ENCODE peak calls at places on chromosomes 3 and 15, in nine cellular contexts. Z, L, P, Q, H, Y, S, F and X are unnamed samples.

GRCh38 chr15:45481151-45481550 is 41.4 kb downstream of the SLC30A4 start:
- DNase-seq in L (no peak), S (no peak), P (no peak), Y (no peak), H (no peak), Z (no peak), F (no peak), Q (no peak), X (no peak)

GRCh38 chr3:60755094-60755493 is 496.2 kb downstream of the FHIT start:
- DNase-seq in Z (no peak), H (peak; percentile 1), P (peak; percentile 1), F (no peak), Q (no peak), Y (no peak), S (no peak), L (no peak), X (no peak)

GRCh38 chr15:66894986-66895780 is 170.2 kb upstream of the SMAD3 start:
- DNase-seq in P (no peak), S (peak; percentile 12), L (no peak), H (no peak), Y (no peak), Q (no peak), F (peak; percentile 62), Z (no peak), X (no peak)

GRCh38 chr3:142976621-142977398 is 13.3 kb upstream of the PAQR9 start:
- DNase-seq in Z (peak; percentile 92), P (peak; percentile 20), S (peak; percentile 45), L (peak; percentile 93), Q (no peak), H (peak; percentile 66), F (no peak), Y (no peak), X (no peak)

GRCh38 chr15:74826372-74826819 is at the start of gene CPLX3:
- DNase-seq in Q (peak; percentile 17), Z (no peak), S (no peak), L (peak; percentile 13), H (no peak), P (peak; percentile 22), Y (no peak), F (no peak), X (peak; percentile 26)

GRCh38 chr3:15974647-15975046 is 176.9 kb upstream of the ANKRD28 start:
- DNase-seq in L (no peak), Q (no peak), Y (no peak), S (no peak), P (no peak), H (no peak), Z (no peak), F (no peak), X (no peak)

GRCh38 chr3:48856469-48856868 is 8.8 kb upstream of the PRKAR2A start:
- DNase-seq in P (peak; percentile 38), H (no peak), S (peak; percentile 54), Z (no peak), Y (no peak), F (no peak), L (no peak), Q (no peak), X (no peak)

GRCh38 chr3:1532935-1533606 is 440.2 kb downstream of the CNTN6 start:
- DNase-seq in S (no peak), Q (no peak), L (no peak), H (no peak), F (no peak), P (no peak), Y (no peak), Z (no peak), X (no peak)

GRCh38 chr3:151838574-151839312 is 24.8 kb downstream of the AADAC start:
- DNase-seq in Z (peak; percentile 71), Y (no peak), H (peak; percentile 96), S (peak; percentile 62), F (no peak), P (peak; percentile 53), Q (no peak), L (peak; percentile 94), X (no peak)

GRCh38 chr3:31092748-31093607 is 198.5 kb upstream of the GADL1 start:
- DNase-seq in Q (no peak), Z (peak; percentile 18), Y (no peak), H (no peak), P (no peak), L (peak; percentile 64), F (no peak), S (no peak), X (no peak)

GRCh38 chr15:80514071-80514780 is 110.0 kb downstream of the ARNT2 start:
- DNase-seq in Q (no peak), F (no peak), Z (no peak), S (no peak), Y (no peak), L (peak; percentile 88), H (no peak), P (no peak), X (no peak)

GRCh38 chr15:47652853-47653243 is 64.5 kb upstream of the SEMA6D start:
- DNase-seq in L (no peak), H (no peak), Y (no peak), F (no peak), S (no peak), Q (no peak), P (no peak), Z (no peak), X (no peak)

GRCh38 chr3:59535791-59536221 is 486.0 kb upstream of the CFAP20DC start:
- DNase-seq in P (no peak), L (peak; percentile 45), H (no peak), F (no peak), Q (no peak), Y (no peak), Z (peak; percentile 6), S (no peak), X (no peak)

GRCh38 chr3:143510601-143511000 is 337.7 kb downstream of the SLC9A9 start:
- DNase-seq in Y (no peak), P (no peak), H (no peak), F (no peak), S (no peak), Z (no peak), Q (no peak), L (no peak), X (no peak)

GRCh38 chr15:100985401-100985800 is 66.2 kb downstream of the LRRK1 start:
- DNase-seq in P (no peak), Z (no peak), F (no peak), H (no peak), S (no peak), Q (no peak), Y (no peak), L (no peak), X (no peak)

GRCh38 chr15:82532383-82532990 is 7.8 kb downstream of the RPS17 start:
- DNase-seq in F (peak; percentile 31), P (no peak), Z (peak; percentile 1), Y (no peak), L (no peak), H (no peak), S (no peak), Q (no peak), X (no peak)